ENCODE peak calls at places on chromosomes 11 and 22, in eight cellular contexts. U is mammary epithelial cell, T is OCI-LY7, P is neural progenitor cell, F is esophagus muscularis mucosa, S is right cardiac atrium, O is upper lobe of right lung, E is thyroid gland. M is an unnamed sample. For H3K4me1 and H3K9me3, the result is how much of the 10 kb centered on the place peaks cover.

GRCh38 chr11:120810251-120810650 is 213.7 kb upstream of the TBCEL start:
- DNase-seq in U (no peak), T (no peak), P (no peak), F (no peak), S (no peak), O (no peak), E (no peak), M (no peak)

GRCh38 chr11:6402061-6402470 is 11.8 kb downstream of the SMPD1 start:
- DNase-seq in U (no peak), T (peak), P (no peak), F (no peak), S (no peak), O (no peak), E (no peak), M (no peak)

GRCh38 chr22:42844756-42845155 is 12.3 kb downstream of the ARFGAP3 start:
- DNase-seq in U (peak), T (no peak), P (no peak), F (no peak), S (no peak), O (no peak), E (no peak), M (no peak)

GRCh38 chr22:20656516-20656901 is 117.4 kb upstream of the SERPIND1 start:
- DNase-seq in U (no peak), T (no peak), P (no peak), F (no peak), S (no peak), O (no peak), E (no peak), M (no peak)

GRCh38 chr11:56889986-56890385 is 98.7 kb upstream of the OR5AK2 start:
- DNase-seq in U (peak), T (no peak), P (no peak), F (no peak), S (no peak), O (no peak), E (no peak), M (no peak)

GRCh38 chr11:56917708-56918450 is 70.8 kb upstream of the OR5AK2 start:
- DNase-seq in U (no peak), T (no peak), P (no peak), F (peak), S (no peak), O (no peak), E (no peak), M (no peak)

GRCh38 chr22:44357962-44358553 is 45.3 kb upstream of the SHISAL1 start:
- DNase-seq in U (no peak), T (no peak), P (peak), F (no peak), S (peak), O (peak), E (peak), M (no peak)

GRCh38 chr11:312092-312816 is 1.6 kb upstream of the IFITM1 start:
- DNase-seq in U (no peak), T (no peak), P (no peak), F (no peak), S (peak), O (no peak), E (no peak), M (no peak)

GRCh38 chr22:37335819-37336199 is 53.5 kb downstream of the CYTH4 start:
- DNase-seq in U (no peak), T (no peak), P (peak), F (no peak), S (no peak), O (no peak), E (no peak), M (no peak)

GRCh38 chr11:119100960-119101349 is 698 bp downstream of the DPAGT1 start:
- DNase-seq in U (no peak), T (no peak), P (peak), F (no peak), S (no peak), O (no peak), E (no peak), M (no peak)

GRCh38 chr11:77026743-77027142 is 7.5 kb upstream of the B3GNT6 start:
- DNase-seq in U (no peak), T (no peak), P (no peak), F (peak), S (no peak), O (no peak), E (no peak), M (no peak)

GRCh38 chr11:1391165-1392010 is 1.7 kb downstream of the BRSK2 start:
- DNase-seq in U (no peak), T (no peak), P (peak), F (no peak), S (peak), O (no peak), E (no peak), M (no peak)

GRCh38 chr22:38214248-38215056 is 12.7 kb downstream of the MAFF start:
- DNase-seq in U (no peak), T (peak), P (peak), F (no peak), S (peak), O (peak), E (peak), M (no peak)

GRCh38 chr11:69664901-69665300 is 10.3 kb downstream of the LTO1 start:
- DNase-seq in U (no peak), T (no peak), P (no peak), F (no peak), S (peak), O (peak), E (no peak), M (no peak)

GRCh38 chr11:2091112-2091746 is 48.0 kb downstream of the IGF2 start:
- DNase-seq in U (no peak), T (no peak), P (no peak), F (no peak), S (no peak), O (peak), E (no peak), M (no peak)

GRCh38 chr22:26847816-26848215 is 190.4 kb downstream of the MIAT start:
- DNase-seq in U (no peak), T (no peak), P (no peak), F (peak), S (no peak), O (no peak), E (no peak), M (no peak)
- H3K27ac ChIP-seq in U (no peak), T (no peak), P (no peak), F (no peak), S (no peak), O (no peak), E (no peak), M (no peak)

GRCh38 chr11:66641834-66642233 is 3.3 kb downstream of the RBM4 start:
- DNase-seq in U (no peak), T (no peak), P (no peak), F (no peak), S (no peak), O (no peak), E (peak), M (no peak)
- H3K4me1 ChIP-seq in U (half or more), T (half or more), P (half or more), F (half or more), S (under half), O (half or more), E (half or more), M (half or more)

GRCh38 chr11:32434116-32434386 is 1.3 kb downstream of the WT1 start:
- DNase-seq in U (no peak), T (no peak), P (no peak), F (no peak), S (no peak), O (no peak), E (no peak), M (no peak)
- H3K9me3 ChIP-seq in U (under half), T (under half), P (under half), F (under half), S (under half), O (under half), E (under half), M (under half)

DNA sequence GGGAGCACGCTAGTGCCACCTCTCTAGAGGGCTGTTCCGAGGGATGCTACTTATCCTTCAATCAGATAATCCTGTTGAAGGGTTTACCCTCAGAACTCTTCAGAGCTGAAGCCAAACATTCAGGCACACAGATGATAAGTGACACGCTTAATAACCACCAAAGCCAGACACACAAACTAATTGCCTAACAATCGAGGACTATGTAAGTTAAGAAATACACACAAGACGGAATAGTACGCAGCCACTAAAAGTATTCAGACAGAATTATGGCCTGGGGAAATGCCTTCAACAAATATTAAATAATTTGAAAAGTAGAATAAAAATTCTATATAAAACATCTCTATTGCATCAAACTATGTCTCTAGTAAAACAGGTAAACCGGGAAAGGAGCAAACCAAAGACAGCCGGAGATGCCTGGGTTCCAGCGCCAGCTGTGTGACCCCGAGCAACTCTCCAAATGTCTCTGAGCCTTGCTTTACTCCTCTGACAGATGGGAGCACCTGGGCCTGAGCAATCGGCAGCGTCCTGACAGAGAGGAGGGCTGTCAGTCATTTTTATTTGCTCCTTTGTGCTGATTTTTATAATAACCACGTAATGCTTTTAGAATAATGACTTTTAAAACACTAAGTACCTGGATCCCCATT is 11.3 kb downstream of the LRFN4 start:
- DNase-seq in U (no peak), T (no peak), P (no peak), F (no peak), S (no peak), O (no peak), E (no peak), M (no peak)
- H3K27ac ChIP-seq in U (no peak), T (no peak), P (no peak), F (no peak), S (no peak), O (no peak), E (no peak), M (no peak)

GRCh38 chr11:88174627-88175003 is 628 bp downstream of the RAB38 start:
- DNase-seq in U (peak), T (peak), P (peak), F (no peak), S (peak), O (peak), E (peak), M (peak)
- H3K4me1 ChIP-seq in U (half or more), T (under half), P (under half), F (under half), S (under half), O (under half), E (under half), M (under half)

DNA sequence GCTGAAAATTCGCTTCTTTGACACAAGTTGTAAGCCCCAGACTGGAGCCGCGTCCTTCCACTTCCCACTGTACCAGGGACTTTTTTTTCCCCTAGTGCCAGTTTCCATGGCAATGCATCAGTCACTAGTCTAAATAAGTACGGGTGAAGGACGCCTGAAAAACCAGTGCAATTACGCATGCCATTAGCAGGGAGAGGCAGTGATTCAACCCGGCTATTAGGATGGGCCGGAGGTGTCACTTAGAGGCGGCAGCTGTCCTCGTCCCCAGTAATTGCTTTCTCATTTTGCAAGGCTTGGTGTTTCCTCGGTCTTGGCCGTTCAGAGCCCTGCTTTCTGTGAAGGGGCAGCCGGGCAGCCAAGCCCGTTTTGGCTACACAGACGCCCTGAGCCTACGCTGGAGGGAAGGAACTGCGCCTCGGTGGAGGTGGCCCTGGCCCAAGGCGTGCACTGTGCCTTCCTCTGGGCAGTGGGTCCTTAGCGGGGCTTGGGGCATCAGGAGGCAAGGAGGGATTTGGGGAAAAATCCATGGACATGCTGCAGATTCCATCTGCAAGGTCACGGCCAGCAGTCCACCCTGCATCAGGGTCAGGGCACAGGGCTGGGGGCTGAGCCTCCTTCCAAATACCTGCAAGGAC is 319.7 kb downstream of the CTTN start:
- DNase-seq in U (no peak), T (no peak), P (no peak), F (no peak), S (no peak), O (no peak), E (no peak), M (no peak)
- H3K9me3 ChIP-seq in U (under half), T (under half), P (under half), F (under half), S (under half), O (under half), E (under half), M (under half)

DNA sequence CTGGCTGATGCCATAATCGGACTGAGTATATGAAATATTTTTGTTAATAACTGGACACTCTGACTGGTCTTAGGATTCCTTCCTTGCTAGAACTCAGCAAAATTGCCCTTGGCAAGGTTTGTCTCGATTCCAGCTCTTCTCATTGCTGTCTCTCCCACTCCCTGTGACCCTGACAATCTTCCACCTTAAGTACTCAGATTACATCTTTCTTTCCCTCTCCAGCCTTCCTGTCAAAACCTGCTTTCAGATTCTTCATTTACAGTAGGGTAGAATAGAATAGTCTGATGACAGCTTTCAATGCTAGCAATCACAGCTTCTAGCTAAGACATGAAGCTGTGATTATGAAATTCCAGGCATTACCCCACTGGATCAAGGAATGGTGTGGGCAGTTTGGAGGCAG is 39.2 kb upstream of the LMO2 start:
- DNase-seq in U (no peak), T (no peak), P (no peak), F (no peak), S (no peak), O (no peak), E (no peak), M (no peak)
- H3K27ac ChIP-seq in U (no peak), T (no peak), P (no peak), F (peak), S (peak), O (peak), E (peak), M (peak)

M was measured in heart left ventricle.